ENCODE peak calls at places on chromosomes 4 and X, in six cellular contexts. P, M, I, O, H and Z are unnamed samples.

GRCh38 chr4:94939791-94940530 is 182.2 kb downstream of the BMPR1B start:
- DNase-seq in O (no peak), I (no peak), P (no peak), M (no peak), H (no peak), Z (no peak)

GRCh38 chrX:118839334-118839958 is 15.8 kb downstream of the ZCCHC12 start:
- DNase-seq in H (peak; percentile 78), M (peak; percentile 46), O (peak; percentile 41), P (peak; percentile 58), I (no peak), Z (peak; percentile 26)

GRCh38 chrX:119565110-119565663 is at the start of gene STEEP1:
- DNase-seq in O (peak; percentile 62), M (peak; percentile 59), H (peak; percentile 86), P (peak; percentile 87), I (peak; percentile 71), Z (peak; percentile 65)

GRCh38 chr4:156606444-156607197 is 365.0 kb downstream of the PDGFC start:
- DNase-seq in M (no peak), O (no peak), I (no peak), H (no peak), P (no peak), Z (no peak)

GRCh38 chrX:119040432-119040831 is 32.4 kb upstream of the CT47C1 start:
- DNase-seq in H (no peak), P (no peak), O (no peak), M (no peak), I (no peak), Z (no peak)

GRCh38 chrX:17032351-17032750 is 85.9 kb downstream of the REPS2 start:
- DNase-seq in H (no peak), M (no peak), O (no peak), P (no peak), I (no peak), Z (no peak)

GRCh38 chrX:119189115-119189514 is 47.0 kb upstream of the PGRMC1 start:
- DNase-seq in H (no peak), P (no peak), I (no peak), M (no peak), O (no peak), Z (no peak)

GRCh38 chrX:102697506-102697905 is 14.7 kb upstream of the GPRASP2 start:
- DNase-seq in H (no peak), I (no peak), O (no peak), M (no peak), P (no peak), Z (no peak)

GRCh38 chrX:47200385-47201150 is 6.9 kb downstream of the UBA1 start:
- DNase-seq in O (no peak), I (no peak), M (no peak), P (peak; percentile 42), H (peak; percentile 21), Z (no peak)

GRCh38 chr4:169115897-169116254 is 105.8 kb upstream of the CBR4 start:
- DNase-seq in P (no peak), I (no peak), H (no peak), M (no peak), O (no peak), Z (no peak)

GRCh38 chr4:55038176-55038890 is 87.1 kb downstream of the KDR start:
- DNase-seq in P (no peak), M (no peak), H (no peak), O (no peak), I (no peak), Z (no peak)

GRCh38 chr4:144647095-144647959 is 1.4 kb downstream of the HHIP start:
- DNase-seq in H (peak; percentile 54), P (no peak), O (no peak), M (no peak), I (no peak), Z (no peak)

GRCh38 chrX:118976599-118977340 is 2.4 kb downstream of the LONRF3 start:
- DNase-seq in I (no peak), P (no peak), O (no peak), M (no peak), H (peak; percentile 44), Z (no peak)

GRCh38 chrX:46788902-46789301 is 30.0 kb upstream of the SLC9A7 start:
- DNase-seq in I (no peak), O (no peak), P (no peak), M (no peak), H (no peak), Z (no peak)

GRCh38 chrX:37302569-37302968 is 46.6 kb upstream of the PRRG1 start:
- DNase-seq in H (no peak), P (peak; percentile 7), M (no peak), I (no peak), O (no peak), Z (no peak)

GRCh38 chr4:111943796-111944203 is 201.5 kb upstream of the FAM241A start:
- DNase-seq in O (peak; percentile 5), I (no peak), M (peak; percentile 31), H (no peak), P (peak; percentile 28), Z (peak; percentile 17)

GRCh38 chr4:153901220-153901619 is 112.3 kb upstream of the SFRP2 start:
- DNase-seq in P (no peak), M (no peak), H (no peak), I (no peak), O (no peak), Z (no peak)

DNA sequence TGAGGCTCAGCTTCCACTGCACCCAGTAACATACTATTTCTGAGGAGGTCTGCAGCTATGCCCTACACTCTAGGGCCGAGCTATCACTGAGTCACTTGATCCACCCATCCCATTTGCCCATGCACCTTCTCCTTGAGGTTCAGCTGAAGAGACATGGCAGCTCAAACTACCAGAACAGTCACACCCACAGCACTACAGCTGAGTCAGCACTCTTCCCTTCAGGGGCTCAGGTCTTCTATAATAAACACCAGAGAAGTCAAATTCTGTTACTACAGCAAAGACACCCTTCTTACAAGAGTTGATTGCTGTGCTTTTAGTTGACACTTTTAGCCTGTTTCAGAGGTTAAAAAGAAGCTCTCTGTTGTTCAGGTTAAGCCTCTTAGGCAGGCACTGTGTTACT is 1696.4 kb upstream of the ADGRL3 start:
- DNase-seq in H (no peak), O (no peak), I (no peak), P (no peak), M (no peak), Z (no peak)
- TF ChIP-seq POLR2A in H (no peak), O (no peak), I (no peak), P (no peak), M (no peak), Z (no peak)

GRCh38 chr4:13876151-13876550 is 248.6 kb upstream of the BOD1L1 start:
- DNase-seq in P (no peak), M (no peak), H (no peak), O (no peak), I (no peak), Z (no peak)
- TF ChIP-seq TAF1 in P (no peak), M (no peak), H (no peak), O (no peak), I (no peak), Z (no peak)

DNA sequence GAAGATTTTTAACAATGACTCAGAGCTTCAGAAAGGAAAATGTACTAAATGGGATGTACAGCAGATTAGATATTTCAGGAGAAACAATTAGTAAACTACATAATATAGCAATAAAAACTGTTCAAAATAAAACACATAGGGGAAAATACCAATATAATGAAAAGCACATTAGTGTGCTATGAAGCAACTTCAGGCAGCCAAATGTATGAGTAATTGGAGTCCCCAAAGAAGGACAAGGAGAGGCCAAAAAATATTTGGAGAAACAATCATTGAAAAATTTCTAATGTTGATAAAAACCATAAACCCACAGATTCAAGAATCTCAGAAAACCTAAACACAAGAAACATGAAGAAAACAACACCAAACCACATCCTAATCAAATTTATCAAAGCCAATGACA is 129.3 kb upstream of the CHRDL1 start:
- DNase-seq in I (no peak), H (no peak), M (no peak), O (no peak), P (no peak), Z (no peak)
- TF ChIP-seq POLR2A in I (no peak), H (no peak), M (no peak), O (no peak), P (no peak), Z (no peak)

GRCh38 chr4:38308728-38309315 is 348.6 kb downstream of the PTTG2 start:
- DNase-seq in I (no peak), M (no peak), O (no peak), P (no peak), H (no peak), Z (no peak)
- TF ChIP-seq TAF1 in I (no peak), M (no peak), O (no peak), P (no peak), H (no peak), Z (no peak)

GRCh38 chr4:114025176-114025777 is 45.8 kb upstream of the ARSJ start:
- DNase-seq in H (no peak), O (no peak), M (no peak), P (peak; percentile 5), I (peak; percentile 33), Z (no peak)

GRCh38 chr4:114021445-114021844 is 42.0 kb upstream of the ARSJ start:
- DNase-seq in M (no peak), P (no peak), O (no peak), H (no peak), I (no peak), Z (no peak)

GRCh38 chr4:114027596-114027995 is 48.1 kb upstream of the ARSJ start:
- DNase-seq in M (no peak), I (no peak), O (no peak), H (no peak), P (no peak), Z (no peak)

GRCh38 chr4:114028071-114028470 is 48.6 kb upstream of the ARSJ start:
- DNase-seq in O (no peak), P (no peak), M (no peak), H (no peak), I (no peak), Z (no peak)

GRCh38 chr4:114026447-114026846 is 47.0 kb upstream of the ARSJ start:
- DNase-seq in P (no peak), H (no peak), I (no peak), M (no peak), O (no peak), Z (no peak)
- TF ChIP-seq POLR2A in P (no peak), H (no peak), I (no peak), M (no peak), O (no peak), Z (no peak)